ENCODE peak calls at places on chromosomes 3 and 15, in five cellular contexts. One of them, this sample, is unnamed.

GRCh38 chr3:140629351-140630137 is 48.3 kb upstream of the TRIM42 start:
- DNase-seq in trophoblast cell: peak; percentile 88
- DNase-seq in H9: no peak
- DNase-seq in IMR-90: peak; percentile 35
- DNase-seq in mesendoderm: peak; percentile 58
- DNase-seq in this sample: peak; percentile 31

GRCh38 chr3:8632402-8633237 is 12.0 kb downstream of the SSUH2 start:
- DNase-seq in trophoblast cell: no peak
- DNase-seq in H9: no peak
- DNase-seq in IMR-90: no peak
- DNase-seq in mesendoderm: no peak
- DNase-seq in this sample: no peak

GRCh38 chr15:57455969-57456368 is 79.7 kb downstream of the CGNL1 start:
- DNase-seq in trophoblast cell: no peak
- DNase-seq in H9: no peak
- DNase-seq in IMR-90: no peak
- DNase-seq in mesendoderm: no peak
- DNase-seq in this sample: no peak

GRCh38 chr3:183202004-183202722 is 39.6 kb upstream of the LAMP3 start:
- DNase-seq in trophoblast cell: no peak
- DNase-seq in H9: no peak
- DNase-seq in IMR-90: no peak
- DNase-seq in mesendoderm: no peak
- DNase-seq in this sample: no peak

GRCh38 chr3:177144922-177145321 is 52.4 kb downstream of the TBL1XR1 start:
- DNase-seq in trophoblast cell: peak; percentile 44
- DNase-seq in H9: no peak
- DNase-seq in IMR-90: no peak
- DNase-seq in mesendoderm: no peak
- DNase-seq in this sample: no peak

GRCh38 chr15:81268881-81269601 is 54.9 kb downstream of the STARD5 start:
- DNase-seq in trophoblast cell: no peak
- DNase-seq in H9: no peak
- DNase-seq in IMR-90: no peak
- DNase-seq in mesendoderm: no peak
- DNase-seq in this sample: no peak

GRCh38 chr3:34463414-34463813 is 665.0 kb downstream of the PDCD6IP start:
- DNase-seq in trophoblast cell: no peak
- DNase-seq in H9: no peak
- DNase-seq in IMR-90: no peak
- DNase-seq in mesendoderm: no peak
- DNase-seq in this sample: no peak

GRCh38 chr3:80870476-80871041 is 890.9 kb downstream of the GBE1 start:
- DNase-seq in trophoblast cell: no peak
- DNase-seq in H9: no peak
- DNase-seq in IMR-90: no peak
- DNase-seq in mesendoderm: no peak
- DNase-seq in this sample: no peak

GRCh38 chr15:75097939-75098338 is 74.5 kb downstream of the PPCDC start:
- DNase-seq in trophoblast cell: no peak
- DNase-seq in H9: no peak
- DNase-seq in IMR-90: no peak
- DNase-seq in mesendoderm: no peak
- DNase-seq in this sample: no peak

GRCh38 chr15:53757906-53758305 is 1.6 kb downstream of the WDR72 start:
- DNase-seq in trophoblast cell: no peak
- DNase-seq in H9: no peak
- DNase-seq in IMR-90: no peak
- DNase-seq in mesendoderm: no peak
- DNase-seq in this sample: no peak

GRCh38 chr15:79050341-79050740 is 40.2 kb downstream of the RASGRF1 start:
- DNase-seq in trophoblast cell: no peak
- DNase-seq in H9: no peak
- DNase-seq in IMR-90: no peak
- DNase-seq in mesendoderm: no peak
- DNase-seq in this sample: no peak

GRCh38 chr15:71084264-71084663 is 31.0 kb upstream of the THSD4 start:
- DNase-seq in trophoblast cell: no peak
- DNase-seq in H9: no peak
- DNase-seq in IMR-90: no peak
- DNase-seq in mesendoderm: no peak
- DNase-seq in this sample: no peak

GRCh38 chr15:39511915-39512260 is 69.0 kb upstream of the THBS1 start:
- DNase-seq in trophoblast cell: no peak
- DNase-seq in H9: no peak
- DNase-seq in IMR-90: peak; percentile 82
- DNase-seq in mesendoderm: no peak
- DNase-seq in this sample: peak; percentile 81

DNA sequence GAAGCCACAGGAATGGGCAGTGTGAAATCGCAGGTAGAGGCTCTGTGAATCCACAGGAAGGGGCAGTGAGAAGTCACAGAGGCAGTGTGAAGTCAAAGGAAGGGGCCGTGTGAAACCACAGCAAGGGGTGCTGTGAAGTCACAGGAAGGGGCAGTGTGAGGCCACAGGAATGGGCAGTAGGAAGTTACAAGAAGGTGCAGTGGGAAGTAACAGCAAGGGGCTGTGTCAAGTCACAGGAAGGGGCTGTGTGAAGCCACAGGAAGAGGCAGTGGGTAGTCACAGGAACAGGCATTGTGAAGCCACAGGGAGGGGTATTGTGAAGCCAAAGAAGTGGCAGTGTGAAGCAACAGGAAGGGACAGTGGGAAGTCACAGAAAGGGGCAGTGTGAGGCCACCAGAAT is 34.1 kb downstream of the GASK1A start:
- DNase-seq in trophoblast cell: no peak
- DNase-seq in H9: no peak
- DNase-seq in IMR-90: no peak
- DNase-seq in mesendoderm: no peak
- DNase-seq in this sample: no peak
- H3K23ac ChIP-seq in trophoblast cell: no peak overlapping the region
- H3K23ac ChIP-seq in H9: no peak overlapping the region
- H3K23ac ChIP-seq in IMR-90: no peak overlapping the region
- H3K23ac ChIP-seq in mesendoderm: no peak overlapping the region
- H3K23ac ChIP-seq in this sample: no peak overlapping the region

GRCh38 chr3:3429841-3430240 is 250.3 kb upstream of the CRBN start:
- DNase-seq in trophoblast cell: no peak
- DNase-seq in H9: no peak
- DNase-seq in IMR-90: no peak
- DNase-seq in mesendoderm: no peak
- DNase-seq in this sample: no peak
- H3K23ac ChIP-seq in trophoblast cell: no peak overlapping the region
- H3K23ac ChIP-seq in H9: no peak overlapping the region
- H3K23ac ChIP-seq in IMR-90: no peak overlapping the region
- H3K23ac ChIP-seq in mesendoderm: no peak overlapping the region
- H3K23ac ChIP-seq in this sample: no peak overlapping the region

GRCh38 chr3:38477839-38478450 is 18.2 kb upstream of the EXOG start:
- DNase-seq in trophoblast cell: no peak
- DNase-seq in H9: no peak
- DNase-seq in IMR-90: no peak
- DNase-seq in mesendoderm: no peak
- DNase-seq in this sample: no peak
- H3K23ac ChIP-seq in trophoblast cell: no peak overlapping the region
- H3K23ac ChIP-seq in H9: no peak overlapping the region
- H3K23ac ChIP-seq in IMR-90: no peak overlapping the region
- H3K23ac ChIP-seq in mesendoderm: no peak overlapping the region
- H3K23ac ChIP-seq in this sample: no peak overlapping the region

DNA sequence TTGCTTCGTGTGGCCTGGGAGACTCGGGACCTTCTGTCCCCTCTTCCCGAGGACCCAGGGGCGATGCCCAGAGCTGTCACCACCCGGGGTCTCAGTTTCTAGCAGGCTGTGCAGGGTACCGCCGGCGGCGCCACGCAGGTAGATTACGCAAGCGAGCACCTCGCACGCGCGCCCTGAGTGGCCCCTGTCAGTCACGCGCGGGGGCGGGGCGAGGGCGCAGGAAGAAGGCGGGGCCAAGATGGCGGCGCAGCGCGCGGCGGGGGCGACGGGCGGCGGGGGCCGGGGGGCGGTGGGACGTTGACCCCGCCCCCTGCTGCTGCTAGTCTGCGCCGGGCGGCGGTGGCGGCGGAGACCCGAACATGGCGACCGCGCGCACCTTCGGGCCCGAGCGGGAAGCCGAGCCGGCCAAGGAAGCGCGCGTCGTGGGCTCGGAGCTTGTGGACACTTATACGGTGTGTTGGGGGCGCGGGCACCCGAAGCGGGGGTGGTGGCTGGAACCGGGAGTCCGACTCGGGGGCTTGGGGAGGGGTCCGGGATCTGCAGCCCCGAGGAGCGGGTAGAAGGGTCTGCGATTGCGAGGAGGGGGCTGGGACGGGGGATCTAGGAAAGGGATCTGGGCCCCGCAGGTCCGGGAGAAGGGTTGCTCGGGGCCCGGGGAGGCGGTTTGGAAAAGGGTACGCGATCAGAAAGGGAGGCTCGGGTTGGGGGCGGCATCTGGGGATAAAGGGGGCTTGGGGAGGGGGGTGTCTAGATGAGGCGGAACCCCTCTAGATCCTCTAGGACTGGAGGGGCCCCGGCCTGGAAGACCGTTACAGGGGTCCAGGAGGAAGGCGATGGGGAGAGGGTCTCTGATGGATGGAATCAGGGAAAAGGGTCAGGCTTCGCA is at the start of gene NISCH:
- DNase-seq in trophoblast cell: peak; percentile 87
- DNase-seq in H9: peak; percentile 81
- DNase-seq in IMR-90: peak; percentile 65
- DNase-seq in mesendoderm: peak; percentile 81
- DNase-seq in this sample: peak; percentile 75
- H3K23ac ChIP-seq in trophoblast cell: no peak within 1 kb of the TSS
- H3K23ac ChIP-seq in H9: no peak within 1 kb of the TSS
- H3K23ac ChIP-seq in IMR-90: peak within 1 kb of the TSS; percentile 96
- H3K23ac ChIP-seq in mesendoderm: no peak within 1 kb of the TSS
- H3K23ac ChIP-seq in this sample: peak within 1 kb of the TSS; percentile 86

DNA sequence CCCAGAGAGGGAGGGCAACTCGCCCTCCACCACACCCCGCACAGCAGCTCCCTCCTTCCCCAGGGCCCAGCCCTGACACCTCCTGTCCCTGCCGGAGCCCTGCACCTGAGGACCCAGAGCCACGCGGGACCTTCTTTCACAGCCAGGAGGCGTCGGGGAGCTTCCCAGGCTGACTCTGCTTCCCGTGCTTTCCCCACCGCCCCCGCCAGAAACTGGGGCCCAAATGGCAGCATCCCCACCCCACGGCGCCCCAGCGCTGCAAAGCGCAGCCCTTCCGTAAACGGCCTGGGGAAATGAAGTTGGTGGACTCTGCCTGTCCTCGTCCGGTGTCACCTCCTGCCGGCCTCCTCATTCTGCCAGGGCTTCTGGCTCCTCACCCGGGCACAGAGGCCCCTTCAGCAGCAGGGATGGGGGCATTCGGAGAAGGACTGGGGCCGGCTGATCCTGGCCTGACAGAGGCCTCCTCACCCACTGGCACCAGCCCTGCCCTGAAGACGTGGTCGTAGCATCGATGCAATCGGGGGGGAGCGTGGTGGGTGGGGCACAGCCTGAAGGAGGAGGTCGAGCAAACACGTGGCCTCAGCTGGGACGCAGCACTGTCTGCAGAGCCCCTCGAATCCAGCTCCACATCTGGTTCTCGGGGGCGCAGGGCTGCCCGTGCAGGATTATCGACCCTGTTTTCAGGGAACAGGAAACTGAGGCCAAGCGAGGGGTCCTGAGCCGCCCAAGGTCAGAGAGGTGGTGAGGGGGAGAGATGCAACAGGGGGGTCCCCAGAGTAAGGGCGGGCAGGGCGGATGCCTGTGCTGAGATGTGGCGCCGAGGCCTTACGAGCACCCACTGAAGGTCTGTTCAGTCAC is 235.4 kb downstream of the XXYLT1 start:
- DNase-seq in trophoblast cell: no peak
- DNase-seq in H9: peak; percentile 76
- DNase-seq in IMR-90: no peak
- DNase-seq in mesendoderm: peak; percentile 66
- DNase-seq in this sample: no peak
- H3K23ac ChIP-seq in trophoblast cell: no peak overlapping the region
- H3K23ac ChIP-seq in H9: no peak overlapping the region
- H3K23ac ChIP-seq in IMR-90: no peak overlapping the region
- H3K23ac ChIP-seq in mesendoderm: no peak overlapping the region
- H3K23ac ChIP-seq in this sample: no peak overlapping the region

GRCh38 chr15:20357139-20358065 is 184.2 kb downstream of the GOLGA6L6 start:
- DNase-seq in trophoblast cell: no peak
- DNase-seq in H9: peak; percentile 32
- DNase-seq in IMR-90: no peak
- DNase-seq in mesendoderm: no peak
- DNase-seq in this sample: no peak

GRCh38 chr15:20355256-20355868 is 186.2 kb downstream of the GOLGA6L6 start:
- DNase-seq in trophoblast cell: no peak
- DNase-seq in H9: peak; percentile 28
- DNase-seq in IMR-90: no peak
- DNase-seq in mesendoderm: no peak
- DNase-seq in this sample: no peak

GRCh38 chr15:20356444-20357138 is 185.0 kb downstream of the GOLGA6L6 start:
- DNase-seq in trophoblast cell: peak; percentile 63
- DNase-seq in H9: peak; percentile 60
- DNase-seq in IMR-90: no peak
- DNase-seq in mesendoderm: peak; percentile 50
- DNase-seq in this sample: peak; percentile 41

GRCh38 chr15:20358781-20359414 is 182.7 kb downstream of the GOLGA6L6 start:
- DNase-seq in trophoblast cell: no peak
- DNase-seq in H9: no peak
- DNase-seq in IMR-90: no peak
- DNase-seq in mesendoderm: no peak
- DNase-seq in this sample: no peak

GRCh38 chr15:20358066-20358780 is 183.4 kb downstream of the GOLGA6L6 start:
- DNase-seq in trophoblast cell: no peak
- DNase-seq in H9: peak; percentile 26
- DNase-seq in IMR-90: no peak
- DNase-seq in mesendoderm: no peak
- DNase-seq in this sample: no peak
- H3K23ac ChIP-seq in trophoblast cell: no peak overlapping the region
- H3K23ac ChIP-seq in H9: no peak overlapping the region
- H3K23ac ChIP-seq in IMR-90: no peak overlapping the region
- H3K23ac ChIP-seq in mesendoderm: no peak overlapping the region
- H3K23ac ChIP-seq in this sample: no peak overlapping the region

GRCh38 chr3:101466465-101467309 is 46.3 kb downstream of the SENP7 start:
- DNase-seq in trophoblast cell: no peak
- DNase-seq in H9: peak; percentile 64
- DNase-seq in IMR-90: peak; percentile 7
- DNase-seq in mesendoderm: peak; percentile 47
- DNase-seq in this sample: peak; percentile 53
- H3K23ac ChIP-seq in trophoblast cell: no peak overlapping the region
- H3K23ac ChIP-seq in H9: no peak overlapping the region
- H3K23ac ChIP-seq in IMR-90: peak overlapping the region; percentile 73
- H3K23ac ChIP-seq in mesendoderm: no peak overlapping the region
- H3K23ac ChIP-seq in this sample: no peak overlapping the region